ENCODE peak calls at places on chromosome 7, in seven cellular contexts. X is GM19239, J is HT-29, Y is neuronal stem cell, R is brain microvascular endothelial cell, F is Daoy, M is GM03348. V is an unnamed sample.

GRCh38 chr7:91295571-91295970 is 31.3 kb downstream of the FZD1 start:
- DNase-seq in X (no peak), J (no peak), Y (no peak), R (no peak), F (no peak), M (no peak), V (no peak)

GRCh38 chr7:44581426-44581906 is 565 bp downstream of the TMED4 start:
- DNase-seq in X (no peak), J (peak; percentile 63), Y (no peak), R (no peak), F (no peak), M (no peak), V (peak; percentile 57)

GRCh38 chr7:114889646-114890285 is 32.1 kb upstream of the MDFIC start:
- DNase-seq in X (no peak), J (peak; percentile 79), Y (no peak), R (peak; percentile 90), F (peak; percentile 94), M (peak; percentile 86), V (no peak)

GRCh38 chr7:158581440-158582088 is 6.1 kb downstream of the PTPRN2 start:
- DNase-seq in X (no peak), J (peak; percentile 82), Y (no peak), R (no peak), F (no peak), M (no peak), V (no peak)

GRCh38 chr7:18859331-18859730 is 258.1 kb downstream of the TWIST1 start:
- DNase-seq in X (no peak), J (no peak), Y (no peak), R (no peak), F (no peak), M (no peak), V (no peak)

GRCh38 chr7:148334959-148335577 is 255.5 kb upstream of the C7orf33 start:
- DNase-seq in X (no peak), J (no peak), Y (peak; percentile 86), R (peak; percentile 70), F (peak; percentile 97), M (no peak), V (no peak)

GRCh38 chr7:117673367-117673766 is 193.5 kb downstream of the CFTR start:
- DNase-seq in X (no peak), J (peak; percentile 86), Y (peak; percentile 61), R (no peak), F (no peak), M (no peak), V (no peak)

GRCh38 chr7:8277394-8277982 is 15.5 kb upstream of the ICA1 start:
- DNase-seq in X (no peak), J (peak; percentile 62), Y (no peak), R (no peak), F (no peak), M (no peak), V (no peak)

GRCh38 chr7:102039706-102040105 is 222.3 kb downstream of the CUX1 start:
- DNase-seq in X (no peak), J (no peak), Y (no peak), R (no peak), F (no peak), M (no peak), V (no peak)

GRCh38 chr7:17130281-17131059 is 168.0 kb upstream of the AHR start:
- DNase-seq in X (no peak), J (peak; percentile 68), Y (peak; percentile 24), R (peak; percentile 94), F (peak; percentile 71), M (peak; percentile 51), V (no peak)

GRCh38 chr7:149217570-149217969 is 21.9 kb upstream of the ZNF212 start:
- DNase-seq in X (no peak), J (no peak), Y (no peak), R (no peak), F (no peak), M (no peak), V (no peak)

GRCh38 chr7:144515430-144515829 is 111.9 kb upstream of the NOBOX start:
- DNase-seq in X (no peak), J (no peak), Y (no peak), R (no peak), F (no peak), M (no peak), V (no peak)

GRCh38 chr7:127378537-127378936 is 14.0 kb downstream of the ZNF800 start:
- DNase-seq in X (no peak), J (no peak), Y (no peak), R (no peak), F (no peak), M (no peak), V (no peak)

GRCh38 chr7:86846494-86847190 is 202.9 kb downstream of the GRM3 start:
- DNase-seq in X (no peak), J (peak; percentile 63), Y (no peak), R (no peak), F (no peak), M (no peak), V (no peak)

GRCh38 chr7:130476287-130477001 is 15.4 kb upstream of the MEST start:
- DNase-seq in X (no peak), J (no peak), Y (no peak), R (peak; percentile 49), F (no peak), M (peak; percentile 28), V (no peak)

GRCh38 chr7:101315336-101315735 is 6.3 kb downstream of the IFT22 start:
- DNase-seq in X (peak; percentile 34), J (peak; percentile 66), Y (peak; percentile 38), R (peak; percentile 29), F (peak; percentile 61), M (peak; percentile 64), V (peak; percentile 55)

GRCh38 chr7:35550831-35551230 is 144.1 kb downstream of the HERPUD2 start:
- DNase-seq in X (no peak), J (no peak), Y (no peak), R (no peak), F (no peak), M (no peak), V (no peak)

GRCh38 chr7:131900785-131901287 is 344.4 kb upstream of the PODXL start:
- DNase-seq in X (no peak), J (no peak), Y (no peak), R (no peak), F (no peak), M (no peak), V (no peak)

GRCh38 chr7:2862831-2863361 is 18.8 kb upstream of the GNA12 start:
- DNase-seq in X (no peak), J (no peak), Y (no peak), R (peak; percentile 85), F (peak; percentile 98), M (no peak), V (no peak)

GRCh38 chr7:55733584-55733983 is 129.0 kb downstream of the SEPTIN14 start:
- DNase-seq in X (no peak), J (no peak), Y (no peak), R (no peak), F (no peak), M (peak; percentile 20), V (no peak)

GRCh38 chr7:34160261-34160752 is 255.0 kb downstream of the BMPER start:
- DNase-seq in X (no peak), J (no peak), Y (no peak), R (peak; percentile 92), F (peak; percentile 50), M (peak; percentile 81), V (no peak)

GRCh38 chr7:142832452-142832851 is 22.4 kb upstream of the EPHB6 start:
- DNase-seq in X (no peak), J (peak; percentile 36), Y (no peak), R (no peak), F (peak; percentile 49), M (no peak), V (no peak)

GRCh38 chr7:33775790-33776189 is 129.5 kb upstream of the BMPER start:
- DNase-seq in X (no peak), J (no peak), Y (no peak), R (no peak), F (no peak), M (no peak), V (no peak)

GRCh38 chr7:94903971-94904370 is 3.4 kb upstream of the PPP1R9A start:
- DNase-seq in X (no peak), J (no peak), Y (no peak), R (no peak), F (no peak), M (no peak), V (no peak)

GRCh38 chr7:27181795-27182275 is 3.2 kb downstream of the HOXA11 start:
- DNase-seq in X (no peak), J (peak; percentile 65), Y (no peak), R (no peak), F (no peak), M (peak; percentile 44), V (no peak)

V was measured in DND-41.